ENCODE peak calls at places on chromosomes 16 and 17, in four cellular contexts. K, G, S and C are unnamed samples.

GRCh38 chr16:70608516-70608915 is 37.8 kb upstream of the IL34 start:
- DNase-seq in K (no peak), G (no peak), S (no peak), C (no peak)

GRCh38 chr17:41639492-41640473 is 15.4 kb upstream of the KRT17 start:
- DNase-seq in K (no peak), G (no peak), S (no peak), C (no peak)

GRCh38 chr17:18324140-18325049 is 9.3 kb downstream of the SMCR8 start:
- DNase-seq in K (peak), G (no peak), S (no peak), C (no peak)

GRCh38 chr16:71855937-71856662 is 10.3 kb downstream of the ATXN1L start:
- DNase-seq in K (no peak), G (no peak), S (no peak), C (no peak)

GRCh38 chr16:30721606-30722005 is 22.6 kb downstream of the SRCAP start:
- DNase-seq in K (no peak), G (no peak), S (no peak), C (no peak)

GRCh38 chr16:87421369-87421912 is 29.3 kb downstream of the MAP1LC3B start:
- DNase-seq in K (no peak), G (no peak), S (no peak), C (no peak)

GRCh38 chr16:11556945-11557720 is 29.6 kb downstream of the LITAF start:
- DNase-seq in K (no peak), G (no peak), S (no peak), C (no peak)

GRCh38 chr17:28907052-28907438 is 4.2 kb upstream of the DHRS13 start:
- DNase-seq in K (peak), G (no peak), S (no peak), C (no peak)

GRCh38 chr17:57158296-57158695 is 73.2 kb downstream of the AKAP1 start:
- DNase-seq in K (no peak), G (no peak), S (no peak), C (no peak)

GRCh38 chr16:49763826-49764225 is 92.1 kb downstream of the ZNF423 start:
- DNase-seq in K (no peak), G (no peak), S (no peak), C (no peak)

GRCh38 chr16:77172964-77173363 is 18.0 kb upstream of the MON1B start:
- DNase-seq in K (no peak), G (peak), S (no peak), C (no peak)

GRCh38 chr16:71216714-71217113 is 13.8 kb downstream of the HYDIN start:
- DNase-seq in K (no peak), G (no peak), S (no peak), C (no peak)

GRCh38 chr16:75256871-75257343 is 5.5 kb upstream of the BCAR1 start:
- DNase-seq in K (peak), G (no peak), S (peak), C (peak)

GRCh38 chr16:56869513-56870270 is 4.7 kb downstream of the SLC12A3 start:
- DNase-seq in K (no peak), G (peak), S (no peak), C (no peak)

GRCh38 chr17:70119961-70120360 is 44.9 kb downstream of the KCNJ16 start:
- DNase-seq in K (no peak), G (no peak), S (no peak), C (no peak)

GRCh38 chr17:77926967-77927366 is 31.5 kb upstream of the TNRC6C start:
- DNase-seq in K (peak), G (no peak), S (no peak), C (no peak)

GRCh38 chr16:4624827-4625616 is 396 bp downstream of the MGRN1 start:
- DNase-seq in K (peak), G (peak), S (peak), C (peak)

GRCh38 chr16:13898233-13898632 is 21.7 kb upstream of the ERCC4 start:
- DNase-seq in K (no peak), G (no peak), S (no peak), C (no peak)

GRCh38 chr16:72856797-72857196 is 191.1 kb downstream of the ZFHX3 start:
- DNase-seq in K (no peak), G (peak), S (no peak), C (no peak)

GRCh38 chr16:75385507-75386152 is 47.7 kb downstream of the CFDP1 start:
- DNase-seq in K (no peak), G (peak), S (no peak), C (no peak)

GRCh38 chr17:1275962-1276736 is 3.3 kb upstream of the TRARG1 start:
- DNase-seq in K (peak), G (peak), S (peak), C (peak)

GRCh38 chr17:58172369-58173071 is 5.7 kb downstream of the OR4D2 start:
- DNase-seq in K (no peak), G (peak), S (no peak), C (no peak)

GRCh38 chr16:1057252-1057932 is 15.2 kb upstream of the SSTR5 start:
- DNase-seq in K (no peak), G (peak), S (peak), C (no peak)

GRCh38 chr16:73268311-73268997 is 220.5 kb upstream of the ZFHX3 start:
- DNase-seq in K (no peak), G (peak), S (no peak), C (no peak)

GRCh38 chr16:55468352-55468990 is 10.5 kb upstream of the MMP2 start:
- DNase-seq in K (no peak), G (no peak), S (no peak), C (no peak)

GRCh38 chr16:89275837-89276720 is 58.6 kb downstream of the ZNF778 start:
- DNase-seq in K (no peak), G (no peak), S (no peak), C (no peak)

GRCh38 chr17:57207396-57207795 is 48.9 kb upstream of the MSI2 start:
- DNase-seq in K (no peak), G (no peak), S (no peak), C (no peak)

GRCh38 chr16:83967091-83967490 is 953 bp upstream of the NECAB2 start:
- DNase-seq in K (no peak), G (no peak), S (no peak), C (no peak)

GRCh38 chr16:57409870-57410585 is 5.5 kb downstream of the CCL17 start:
- DNase-seq in K (no peak), G (no peak), S (no peak), C (no peak)

GRCh38 chr17:44464037-44464436 is 39.2 kb downstream of the GPATCH8 start:
- DNase-seq in K (no peak), G (no peak), S (no peak), C (no peak)

GRCh38 chr17:45016823-45017222 is 34.6 kb downstream of the DCAKD start:
- DNase-seq in K (no peak), G (no peak), S (no peak), C (no peak)

GRCh38 chr16:10093564-10093963 is 88.7 kb downstream of the GRIN2A start:
- DNase-seq in K (no peak), G (no peak), S (no peak), C (no peak)

GRCh38 chr16:7624871-7625766 is 292.5 kb downstream of the RBFOX1 start:
- DNase-seq in K (no peak), G (no peak), S (no peak), C (no peak)

GRCh38 chr16:7629571-7629970 is 296.9 kb downstream of the RBFOX1 start:
- DNase-seq in K (no peak), G (no peak), S (no peak), C (no peak)

GRCh38 chr16:7628981-7629380 is 296.3 kb downstream of the RBFOX1 start:
- DNase-seq in K (no peak), G (no peak), S (no peak), C (no peak)
- H3K27ac ChIP-seq in K (no peak), G (no peak), S (no peak), C (no peak)

GRCh38 chr17:75486951-75487350 is 28.4 kb downstream of the CASKIN2 start:
- DNase-seq in K (no peak), G (no peak), S (no peak), C (no peak)
- TF ChIP-seq CTCF in K (no peak), G (no peak), S (no peak), C (no peak)

GRCh38 chr17:81160747-81161453 is 4.4 kb upstream of the PVALEF start:
- DNase-seq in K (no peak), G (no peak), S (no peak), C (no peak)
- H3K4me3 ChIP-seq in K (no peak), G (no peak), S (peak), C (no peak)

DNA sequence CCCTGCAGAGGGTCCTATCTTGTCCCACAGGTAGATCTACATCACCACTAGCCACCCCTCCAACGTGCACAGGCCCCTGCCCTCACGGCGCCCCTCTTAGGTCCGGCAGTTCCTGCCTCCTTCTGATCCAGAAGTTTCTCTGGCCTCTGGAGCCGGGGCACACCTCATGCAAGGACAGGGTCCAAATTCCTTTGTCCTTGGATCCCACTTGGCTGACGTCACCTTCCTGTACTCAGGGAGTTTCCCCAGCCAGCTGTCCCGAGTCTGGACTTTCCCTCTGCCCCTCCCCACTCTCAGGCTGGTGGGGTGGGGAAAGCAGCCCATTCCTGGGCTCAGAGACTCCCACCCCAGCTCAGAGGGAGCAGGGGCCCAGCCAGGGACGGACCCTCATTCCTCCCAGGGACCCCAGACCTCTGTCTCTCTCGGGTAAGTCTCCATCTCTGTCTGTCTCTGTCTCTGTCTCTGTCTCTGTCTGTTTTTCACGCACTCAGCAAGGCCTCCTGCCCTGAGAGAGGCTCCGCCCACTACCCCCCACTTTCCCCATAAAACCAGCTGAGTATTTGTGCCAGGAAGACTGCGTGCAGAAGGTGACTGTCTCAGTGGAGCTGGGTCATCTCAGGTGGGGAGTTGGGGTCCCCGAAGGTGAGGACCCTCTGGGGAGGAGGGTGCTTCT is at the start of gene IL32:
- DNase-seq in K (peak), G (no peak), S (no peak), C (no peak)
- H3K27ac ChIP-seq in K (peak), G (no peak), S (peak), C (peak)